ENCODE peak calls at places on chromosome 7, in seven cellular contexts. K, L, U, X, W, J and Q are unnamed samples.

GRCh38 chr7:82327898-82328297 is 115.7 kb downstream of the CACNA2D1 start:
- DNase-seq in L (no peak), W (no peak), K (no peak), U (no peak), X (no peak), J (no peak), Q (no peak)

GRCh38 chr7:48680996-48681395 is 243.4 kb upstream of the CDC14C start:
- DNase-seq in J (no peak), K (no peak), L (no peak), X (no peak), U (no peak), W (no peak), Q (no peak)

GRCh38 chr7:131327049-131327625 is 539 bp upstream of the MKLN1 start:
- DNase-seq in K (no peak), U (peak), J (peak), L (no peak), W (peak), X (peak), Q (no peak)

GRCh38 chr7:94348142-94348541 is 46.6 kb upstream of the COL1A2 start:
- DNase-seq in X (no peak), W (peak), J (peak), U (peak), L (no peak), K (no peak), Q (no peak)

GRCh38 chr7:17009007-17009719 is 127.4 kb upstream of the AGR3 start:
- DNase-seq in J (peak), U (peak), W (peak), L (no peak), X (no peak), K (no peak), Q (no peak)

GRCh38 chr7:137948083-137948844 is 53.6 kb downstream of the CREB3L2 start:
- DNase-seq in J (no peak), L (no peak), K (no peak), W (no peak), X (no peak), U (no peak), Q (no peak)

GRCh38 chr7:86939197-86939814 is 120.1 kb downstream of the ELAPOR2 start:
- DNase-seq in J (peak), K (no peak), L (no peak), X (peak), U (peak), W (peak), Q (peak)

GRCh38 chr7:2757904-2758672 is 70.1 kb downstream of the AMZ1 start:
- DNase-seq in X (no peak), J (peak), L (peak), K (peak), W (peak), U (peak), Q (no peak)

GRCh38 chr7:99201027-99201426 is 6.9 kb downstream of the KPNA7 start:
- DNase-seq in J (peak), X (no peak), L (no peak), U (peak), K (no peak), W (no peak), Q (no peak)